ENCODE peak calls at places on chromosome 10, in six cellular contexts. S is activated effector memory CD4-positive, alpha-beta T cell treated with Interleukin-2 at 50 U/mL for 16 hours; F is AG04450; G is GM23248; M is heart right ventricle; U is substantia nigra. H is an unnamed sample.
A peak's percentile ranks its signal among the peaks of the same experiment; 100 is the strongest.

GRCh38 chr10:21535494-21535818 is 1.4 kb downstream of the MLLT10 start:
- DNase-seq in M (no peak), U (no peak), F (no peak), S (no peak), G (peak; percentile 51), H (no peak)

GRCh38 chr10:48958598-48959200 is 19.1 kb upstream of the LRRC18 start:
- DNase-seq in G (no peak), F (no peak), M (no peak), S (no peak), U (no peak), H (no peak)

GRCh38 chr10:11113156-11113555 is 95.5 kb downstream of the CELF2 start:
- DNase-seq in G (no peak), F (no peak), U (no peak), S (no peak), M (no peak), H (no peak)

GRCh38 chr10:69629897-69630650 is at the start of gene FAM241B:
- DNase-seq in M (peak; percentile 38), S (peak; percentile 71), G (peak; percentile 66), U (no peak), F (no peak), H (no peak)

GRCh38 chr10:88791924-88792323 is 10.6 kb upstream of the LIPM start:
- DNase-seq in F (no peak), S (no peak), G (peak; percentile 54), U (no peak), M (no peak), H (peak; percentile 28)

GRCh38 chr10:74813860-74814259 is 12.5 kb upstream of the KAT6B start:
- DNase-seq in F (no peak), S (no peak), M (no peak), G (no peak), U (no peak), H (no peak)

GRCh38 chr10:24952701-24953349 is 419 bp upstream of the PRTFDC1 start:
- DNase-seq in G (peak; percentile 92), F (no peak), M (peak; percentile 54), S (peak; percentile 48), U (no peak), H (peak; percentile 60)

GRCh38 chr10:78171633-78172032 is 138.0 kb downstream of the RPS24 start:
- DNase-seq in G (no peak), S (no peak), U (no peak), F (no peak), M (no peak), H (no peak)

GRCh38 chr10:26797340-26797739 is 63.4 kb downstream of the ABI1 start:
- DNase-seq in F (no peak), G (no peak), U (no peak), M (no peak), S (no peak), H (no peak)

GRCh38 chr10:66457629-66458028 is 468.2 kb upstream of the LRRTM3 start:
- DNase-seq in M (no peak), F (no peak), G (no peak), S (no peak), U (no peak), H (no peak)

GRCh38 chr10:98368644-98369043 is 46.3 kb downstream of the PYROXD2 start:
- DNase-seq in F (no peak), M (no peak), G (no peak), U (no peak), S (no peak), H (no peak)

GRCh38 chr10:10477859-10478258 is 539.8 kb upstream of the CELF2 start:
- DNase-seq in F (no peak), M (no peak), G (no peak), U (no peak), S (no peak), H (no peak)

H was measured in HCEC 1CT.